ENCODE peak calls at places on chromosomes 7 and 10, in seven cellular contexts. One of them, this sample, is unnamed.
A peak's percentile ranks its signal among the peaks of the same experiment; 100 is the strongest.

GRCh38 chr7:46859963-46860475 is 721.9 kb downstream of the TNS3 start:
- DNase-seq in spleen: no peak
- DNase-seq in SK-N-SH: no peak
- DNase-seq in H1: no peak
- DNase-seq in HCT116: no peak
- DNase-seq in endothelial cell of umbilical vein: peak; percentile 74
- DNase-seq in sigmoid colon: no peak
- DNase-seq in this sample: no peak

GRCh38 chr7:129606801-129607200 is 4.7 kb upstream of the NRF1 start:
- DNase-seq in spleen: no peak
- DNase-seq in SK-N-SH: no peak
- DNase-seq in H1: no peak
- DNase-seq in HCT116: no peak
- DNase-seq in endothelial cell of umbilical vein: no peak
- DNase-seq in sigmoid colon: no peak
- DNase-seq in this sample: no peak

GRCh38 chr10:121404611-121405010 is 193.6 kb downstream of the FGFR2 start:
- DNase-seq in spleen: no peak
- DNase-seq in SK-N-SH: no peak
- DNase-seq in H1: no peak
- DNase-seq in HCT116: no peak
- DNase-seq in endothelial cell of umbilical vein: no peak
- DNase-seq in sigmoid colon: no peak
- DNase-seq in this sample: no peak

GRCh38 chr7:117186631-117187030 is 136.2 kb downstream of the WNT2 start:
- DNase-seq in spleen: no peak
- DNase-seq in SK-N-SH: no peak
- DNase-seq in H1: no peak
- DNase-seq in HCT116: no peak
- DNase-seq in endothelial cell of umbilical vein: no peak
- DNase-seq in sigmoid colon: no peak
- DNase-seq in this sample: no peak

GRCh38 chr10:101958691-101959090 is 97.3 kb downstream of the ARMH3 start:
- DNase-seq in spleen: no peak
- DNase-seq in SK-N-SH: no peak
- DNase-seq in H1: no peak
- DNase-seq in HCT116: no peak
- DNase-seq in endothelial cell of umbilical vein: no peak
- DNase-seq in sigmoid colon: no peak
- DNase-seq in this sample: no peak

GRCh38 chr7:69768986-69769595 is 170.8 kb downstream of the AUTS2 start:
- DNase-seq in spleen: no peak
- DNase-seq in SK-N-SH: no peak
- DNase-seq in H1: no peak
- DNase-seq in HCT116: no peak
- DNase-seq in endothelial cell of umbilical vein: no peak
- DNase-seq in sigmoid colon: no peak
- DNase-seq in this sample: no peak

GRCh38 chr7:71311576-71311975 is 179.6 kb downstream of the GALNT17 start:
- DNase-seq in spleen: no peak
- DNase-seq in SK-N-SH: no peak
- DNase-seq in H1: no peak
- DNase-seq in HCT116: no peak
- DNase-seq in endothelial cell of umbilical vein: no peak
- DNase-seq in sigmoid colon: no peak
- DNase-seq in this sample: no peak

GRCh38 chr10:93415693-93416092 is 66.4 kb downstream of the MYOF start:
- DNase-seq in spleen: no peak
- DNase-seq in SK-N-SH: no peak
- DNase-seq in H1: no peak
- DNase-seq in HCT116: no peak
- DNase-seq in endothelial cell of umbilical vein: no peak
- DNase-seq in sigmoid colon: no peak
- DNase-seq in this sample: no peak

GRCh38 chr10:99125879-99126278 is 109.8 kb downstream of the HPSE2 start:
- DNase-seq in spleen: no peak
- DNase-seq in SK-N-SH: no peak
- DNase-seq in H1: no peak
- DNase-seq in HCT116: no peak
- DNase-seq in endothelial cell of umbilical vein: no peak
- DNase-seq in sigmoid colon: no peak
- DNase-seq in this sample: no peak

GRCh38 chr10:131071721-131072120 is 239.8 kb downstream of the TCERG1L start:
- DNase-seq in spleen: peak; percentile 45
- DNase-seq in SK-N-SH: no peak
- DNase-seq in H1: no peak
- DNase-seq in HCT116: no peak
- DNase-seq in endothelial cell of umbilical vein: no peak
- DNase-seq in sigmoid colon: no peak
- DNase-seq in this sample: no peak

GRCh38 chr7:30596043-30596641 is 1.5 kb downstream of the GARS1 start:
- DNase-seq in spleen: no peak
- DNase-seq in SK-N-SH: peak; percentile 60
- DNase-seq in H1: no peak
- DNase-seq in HCT116: no peak
- DNase-seq in endothelial cell of umbilical vein: peak; percentile 43
- DNase-seq in sigmoid colon: no peak
- DNase-seq in this sample: no peak

GRCh38 chr7:144009361-144009760 is 9.2 kb downstream of the OR6B1 start:
- DNase-seq in spleen: no peak
- DNase-seq in SK-N-SH: no peak
- DNase-seq in H1: no peak
- DNase-seq in HCT116: no peak
- DNase-seq in endothelial cell of umbilical vein: no peak
- DNase-seq in sigmoid colon: no peak
- DNase-seq in this sample: no peak

GRCh38 chr7:22125436-22125835 is 179.7 kb upstream of the CDCA7L start:
- DNase-seq in spleen: no peak
- DNase-seq in SK-N-SH: no peak
- DNase-seq in H1: no peak
- DNase-seq in HCT116: no peak
- DNase-seq in endothelial cell of umbilical vein: no peak
- DNase-seq in sigmoid colon: no peak
- DNase-seq in this sample: no peak

GRCh38 chr10:77836299-77836820 is 90.2 kb downstream of the DLG5 start:
- DNase-seq in spleen: peak; percentile 89
- DNase-seq in SK-N-SH: no peak
- DNase-seq in H1: no peak
- DNase-seq in HCT116: no peak
- DNase-seq in endothelial cell of umbilical vein: peak; percentile 8
- DNase-seq in sigmoid colon: no peak
- DNase-seq in this sample: peak; percentile 92

GRCh38 chr7:289756-290553 is at the start of gene FOXL3:
- DNase-seq in spleen: peak; percentile 44
- DNase-seq in SK-N-SH: peak; percentile 52
- DNase-seq in H1: peak; percentile 65
- DNase-seq in HCT116: no peak
- DNase-seq in endothelial cell of umbilical vein: no peak
- DNase-seq in sigmoid colon: peak; percentile 40
- DNase-seq in this sample: no peak

GRCh38 chr7:52777423-52777822 is 258.0 kb upstream of the POM121L12 start:
- DNase-seq in spleen: no peak
- DNase-seq in SK-N-SH: no peak
- DNase-seq in H1: no peak
- DNase-seq in HCT116: no peak
- DNase-seq in endothelial cell of umbilical vein: no peak
- DNase-seq in sigmoid colon: no peak
- DNase-seq in this sample: no peak

GRCh38 chr7:118195837-118196474 is 12.0 kb downstream of the LSM8 start:
- DNase-seq in spleen: no peak
- DNase-seq in SK-N-SH: peak; percentile 54
- DNase-seq in H1: peak; percentile 55
- DNase-seq in HCT116: peak; percentile 64
- DNase-seq in endothelial cell of umbilical vein: peak; percentile 68
- DNase-seq in sigmoid colon: no peak
- DNase-seq in this sample: peak; percentile 59

GRCh38 chr10:95656291-95657164 is at the start of gene ALDH18A1:
- DNase-seq in spleen: peak; percentile 97
- DNase-seq in SK-N-SH: peak; percentile 95
- DNase-seq in H1: peak; percentile 96
- DNase-seq in HCT116: peak; percentile 83
- DNase-seq in endothelial cell of umbilical vein: peak; percentile 93
- DNase-seq in sigmoid colon: peak; percentile 96
- DNase-seq in this sample: peak; percentile 84
- TF ChIP-seq POLR2AphosphoS5 in spleen: peak; percentile 81
- TF ChIP-seq POLR2AphosphoS5 in SK-N-SH: peak; percentile 31
- TF ChIP-seq POLR2AphosphoS5 in H1: no peak
- TF ChIP-seq POLR2AphosphoS5 in HCT116: peak; percentile 49
- TF ChIP-seq POLR2AphosphoS5 in endothelial cell of umbilical vein: peak; percentile 54
- TF ChIP-seq POLR2AphosphoS5 in sigmoid colon: no peak
- TF ChIP-seq POLR2AphosphoS5 in this sample: peak; percentile 55

GRCh38 chr10:6207658-6208057 is 4.9 kb downstream of the PFKFB3 start:
- DNase-seq in spleen: no peak
- DNase-seq in SK-N-SH: no peak
- DNase-seq in H1: no peak
- DNase-seq in HCT116: no peak
- DNase-seq in endothelial cell of umbilical vein: no peak
- DNase-seq in sigmoid colon: no peak
- DNase-seq in this sample: no peak
- TF ChIP-seq POLR2AphosphoS5 in spleen: no peak
- TF ChIP-seq POLR2AphosphoS5 in SK-N-SH: no peak
- TF ChIP-seq POLR2AphosphoS5 in H1: no peak
- TF ChIP-seq POLR2AphosphoS5 in HCT116: no peak
- TF ChIP-seq POLR2AphosphoS5 in endothelial cell of umbilical vein: no peak
- TF ChIP-seq POLR2AphosphoS5 in sigmoid colon: no peak
- TF ChIP-seq POLR2AphosphoS5 in this sample: no peak

GRCh38 chr7:146129997-146130396 is 13.4 kb downstream of the CNTNAP2 start:
- DNase-seq in spleen: no peak
- DNase-seq in SK-N-SH: no peak
- DNase-seq in H1: no peak
- DNase-seq in HCT116: no peak
- DNase-seq in endothelial cell of umbilical vein: no peak
- DNase-seq in sigmoid colon: no peak
- DNase-seq in this sample: no peak
- TF ChIP-seq POLR2AphosphoS5 in spleen: no peak
- TF ChIP-seq POLR2AphosphoS5 in SK-N-SH: no peak
- TF ChIP-seq POLR2AphosphoS5 in H1: no peak
- TF ChIP-seq POLR2AphosphoS5 in HCT116: no peak
- TF ChIP-seq POLR2AphosphoS5 in endothelial cell of umbilical vein: no peak
- TF ChIP-seq POLR2AphosphoS5 in sigmoid colon: no peak
- TF ChIP-seq POLR2AphosphoS5 in this sample: no peak

GRCh38 chr10:63668081-63668480 is 146.9 kb downstream of the REEP3 start:
- DNase-seq in spleen: no peak
- DNase-seq in SK-N-SH: no peak
- DNase-seq in H1: no peak
- DNase-seq in HCT116: no peak
- DNase-seq in endothelial cell of umbilical vein: no peak
- DNase-seq in sigmoid colon: no peak
- DNase-seq in this sample: no peak

GRCh38 chr10:63671317-63671937 is 150.2 kb downstream of the REEP3 start:
- DNase-seq in spleen: no peak
- DNase-seq in SK-N-SH: peak; percentile 39
- DNase-seq in H1: no peak
- DNase-seq in HCT116: no peak
- DNase-seq in endothelial cell of umbilical vein: peak; percentile 89
- DNase-seq in sigmoid colon: no peak
- DNase-seq in this sample: no peak

GRCh38 chr10:63667596-63667995 is 146.4 kb downstream of the REEP3 start:
- DNase-seq in spleen: no peak
- DNase-seq in SK-N-SH: no peak
- DNase-seq in H1: no peak
- DNase-seq in HCT116: no peak
- DNase-seq in endothelial cell of umbilical vein: no peak
- DNase-seq in sigmoid colon: no peak
- DNase-seq in this sample: no peak

GRCh38 chr10:63672491-63672890 is 151.3 kb downstream of the REEP3 start:
- DNase-seq in spleen: no peak
- DNase-seq in SK-N-SH: no peak
- DNase-seq in H1: no peak
- DNase-seq in HCT116: no peak
- DNase-seq in endothelial cell of umbilical vein: no peak
- DNase-seq in sigmoid colon: no peak
- DNase-seq in this sample: no peak

GRCh38 chr10:63670291-63670898 is 149.2 kb downstream of the REEP3 start:
- DNase-seq in spleen: no peak
- DNase-seq in SK-N-SH: no peak
- DNase-seq in H1: no peak
- DNase-seq in HCT116: no peak
- DNase-seq in endothelial cell of umbilical vein: peak; percentile 93
- DNase-seq in sigmoid colon: no peak
- DNase-seq in this sample: no peak
- TF ChIP-seq POLR2AphosphoS5 in spleen: no peak
- TF ChIP-seq POLR2AphosphoS5 in SK-N-SH: no peak
- TF ChIP-seq POLR2AphosphoS5 in H1: no peak
- TF ChIP-seq POLR2AphosphoS5 in HCT116: no peak
- TF ChIP-seq POLR2AphosphoS5 in endothelial cell of umbilical vein: peak; percentile 68
- TF ChIP-seq POLR2AphosphoS5 in sigmoid colon: peak; percentile 12
- TF ChIP-seq POLR2AphosphoS5 in this sample: no peak

DNA sequence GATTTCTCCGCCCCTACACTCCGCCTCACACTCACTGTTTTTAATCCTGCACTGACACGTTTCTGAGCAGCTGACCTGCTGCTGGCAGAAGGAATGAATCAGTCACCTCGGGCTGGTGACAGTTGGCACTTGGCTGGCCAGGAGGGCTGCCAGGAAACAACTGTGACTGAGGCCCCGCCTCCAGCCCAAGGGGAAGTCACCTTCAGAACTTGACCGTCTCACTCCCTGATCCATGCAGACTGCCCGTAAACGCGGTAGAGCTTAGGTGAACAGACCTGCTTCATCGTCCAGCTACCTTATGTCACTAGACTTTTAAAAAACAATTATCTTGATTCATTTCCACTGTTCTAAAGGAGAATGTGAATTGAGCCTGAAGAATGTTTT is 107.5 kb downstream of the DOCK1 start:
- DNase-seq in spleen: no peak
- DNase-seq in SK-N-SH: no peak
- DNase-seq in H1: no peak
- DNase-seq in HCT116: peak; percentile 18
- DNase-seq in endothelial cell of umbilical vein: peak; percentile 50
- DNase-seq in sigmoid colon: no peak
- DNase-seq in this sample: no peak
- TF ChIP-seq POLR2AphosphoS5 in spleen: no peak
- TF ChIP-seq POLR2AphosphoS5 in SK-N-SH: no peak
- TF ChIP-seq POLR2AphosphoS5 in H1: no peak
- TF ChIP-seq POLR2AphosphoS5 in HCT116: no peak
- TF ChIP-seq POLR2AphosphoS5 in endothelial cell of umbilical vein: no peak
- TF ChIP-seq POLR2AphosphoS5 in sigmoid colon: no peak
- TF ChIP-seq POLR2AphosphoS5 in this sample: no peak